ENCODE peak calls at places on chromosomes 2 and 18, in nine cellular contexts. One of them, this sample, is unnamed.

GRCh38 chr2:96090181-96090500 is 26.2 kb downstream of the ADRA2B start:
- DNase-seq in AG20443: peak
- DNase-seq in NCI-H1417: no peak
- DNase-seq in NCI-H2081: no peak
- DNase-seq in GM06990: no peak
- DNase-seq in T1000: no peak
- DNase-seq in activated T-helper 1 cell treated with anti-CD3 and anti-CD28 coated beads, Interleukin-12 subunit alpha, Interleukin-12 subunit beta, Interleukin-2, Interleukin-4 antibody, amounts not matched to agents 30 ng/mL and 10 ng/mL and 1 ng/mL, durations not matched to agents 14 hours and 24 hours and 36 hours: no peak
- DNase-seq in endothelial cell: peak
- DNase-seq in Calu3: no peak
- DNase-seq in this sample: peak

GRCh38 chr2:216619411-216620393 is 13.5 kb upstream of the IGFBP2 start:
- DNase-seq in NCI-H2081: peak
- DNase-seq in NCI-H1417: no peak
- DNase-seq in AG20443: no peak
- DNase-seq in GM06990: no peak
- DNase-seq in activated T-helper 1 cell treated with anti-CD3 and anti-CD28 coated beads, Interleukin-12 subunit alpha, Interleukin-12 subunit beta, Interleukin-2, Interleukin-4 antibody, amounts not matched to agents 30 ng/mL and 10 ng/mL and 1 ng/mL, durations not matched to agents 14 hours and 24 hours and 36 hours: no peak
- DNase-seq in endothelial cell: no peak
- DNase-seq in Calu3: no peak
- DNase-seq in T1000: no peak
- DNase-seq in this sample: no peak

GRCh38 chr2:9991829-9992273 is 40.4 kb downstream of the GRHL1 start:
- DNase-seq in endothelial cell: no peak
- DNase-seq in AG20443: no peak
- DNase-seq in Calu3: no peak
- DNase-seq in activated T-helper 1 cell treated with anti-CD3 and anti-CD28 coated beads, Interleukin-12 subunit alpha, Interleukin-12 subunit beta, Interleukin-2, Interleukin-4 antibody, amounts not matched to agents 30 ng/mL and 10 ng/mL and 1 ng/mL, durations not matched to agents 14 hours and 24 hours and 36 hours: no peak
- DNase-seq in T1000: no peak
- DNase-seq in NCI-H1417: no peak
- DNase-seq in GM06990: no peak
- DNase-seq in NCI-H2081: no peak
- DNase-seq in this sample: no peak

GRCh38 chr2:38075436-38076249 is at the start of gene CYP1B1:
- DNase-seq in endothelial cell: no peak
- DNase-seq in Calu3: no peak
- DNase-seq in activated T-helper 1 cell treated with anti-CD3 and anti-CD28 coated beads, Interleukin-12 subunit alpha, Interleukin-12 subunit beta, Interleukin-2, Interleukin-4 antibody, amounts not matched to agents 30 ng/mL and 10 ng/mL and 1 ng/mL, durations not matched to agents 14 hours and 24 hours and 36 hours: no peak
- DNase-seq in NCI-H2081: no peak
- DNase-seq in GM06990: no peak
- DNase-seq in NCI-H1417: no peak
- DNase-seq in T1000: no peak
- DNase-seq in AG20443: peak
- DNase-seq in this sample: peak

GRCh38 chr18:43620936-43621335 is 343.6 kb upstream of the SYT4 start:
- DNase-seq in Calu3: peak
- DNase-seq in GM06990: no peak
- DNase-seq in NCI-H1417: peak
- DNase-seq in endothelial cell: no peak
- DNase-seq in T1000: no peak
- DNase-seq in AG20443: peak
- DNase-seq in NCI-H2081: peak
- DNase-seq in activated T-helper 1 cell treated with anti-CD3 and anti-CD28 coated beads, Interleukin-12 subunit alpha, Interleukin-12 subunit beta, Interleukin-2, Interleukin-4 antibody, amounts not matched to agents 30 ng/mL and 10 ng/mL and 1 ng/mL, durations not matched to agents 14 hours and 24 hours and 36 hours: no peak
- DNase-seq in this sample: no peak

GRCh38 chr2:101295895-101296294 is 12.6 kb downstream of the RNF149 start:
- DNase-seq in endothelial cell: no peak
- DNase-seq in T1000: no peak
- DNase-seq in NCI-H2081: no peak
- DNase-seq in AG20443: no peak
- DNase-seq in Calu3: no peak
- DNase-seq in activated T-helper 1 cell treated with anti-CD3 and anti-CD28 coated beads, Interleukin-12 subunit alpha, Interleukin-12 subunit beta, Interleukin-2, Interleukin-4 antibody, amounts not matched to agents 30 ng/mL and 10 ng/mL and 1 ng/mL, durations not matched to agents 14 hours and 24 hours and 36 hours: no peak
- DNase-seq in NCI-H1417: no peak
- DNase-seq in GM06990: no peak
- DNase-seq in this sample: no peak

GRCh38 chr18:74244554-74244953 is 47.2 kb downstream of the CYB5A start:
- DNase-seq in endothelial cell: no peak
- DNase-seq in Calu3: no peak
- DNase-seq in NCI-H2081: no peak
- DNase-seq in NCI-H1417: no peak
- DNase-seq in GM06990: no peak
- DNase-seq in T1000: no peak
- DNase-seq in AG20443: no peak
- DNase-seq in activated T-helper 1 cell treated with anti-CD3 and anti-CD28 coated beads, Interleukin-12 subunit alpha, Interleukin-12 subunit beta, Interleukin-2, Interleukin-4 antibody, amounts not matched to agents 30 ng/mL and 10 ng/mL and 1 ng/mL, durations not matched to agents 14 hours and 24 hours and 36 hours: no peak
- DNase-seq in this sample: no peak

GRCh38 chr2:12321017-12321641 is 395.6 kb upstream of the TRIB2 start:
- DNase-seq in NCI-H1417: no peak
- DNase-seq in GM06990: no peak
- DNase-seq in Calu3: no peak
- DNase-seq in AG20443: peak
- DNase-seq in activated T-helper 1 cell treated with anti-CD3 and anti-CD28 coated beads, Interleukin-12 subunit alpha, Interleukin-12 subunit beta, Interleukin-2, Interleukin-4 antibody, amounts not matched to agents 30 ng/mL and 10 ng/mL and 1 ng/mL, durations not matched to agents 14 hours and 24 hours and 36 hours: no peak
- DNase-seq in NCI-H2081: no peak
- DNase-seq in T1000: no peak
- DNase-seq in endothelial cell: no peak
- DNase-seq in this sample: no peak

GRCh38 chr18:56884511-56884910 is 233.4 kb downstream of the WDR7 start:
- DNase-seq in AG20443: no peak
- DNase-seq in activated T-helper 1 cell treated with anti-CD3 and anti-CD28 coated beads, Interleukin-12 subunit alpha, Interleukin-12 subunit beta, Interleukin-2, Interleukin-4 antibody, amounts not matched to agents 30 ng/mL and 10 ng/mL and 1 ng/mL, durations not matched to agents 14 hours and 24 hours and 36 hours: no peak
- DNase-seq in NCI-H1417: no peak
- DNase-seq in endothelial cell: no peak
- DNase-seq in NCI-H2081: no peak
- DNase-seq in Calu3: no peak
- DNase-seq in GM06990: no peak
- DNase-seq in T1000: no peak
- DNase-seq in this sample: no peak

GRCh38 chr2:129793326-129793955 is 186.0 kb upstream of the RAB6C start:
- DNase-seq in AG20443: no peak
- DNase-seq in NCI-H1417: no peak
- DNase-seq in T1000: no peak
- DNase-seq in activated T-helper 1 cell treated with anti-CD3 and anti-CD28 coated beads, Interleukin-12 subunit alpha, Interleukin-12 subunit beta, Interleukin-2, Interleukin-4 antibody, amounts not matched to agents 30 ng/mL and 10 ng/mL and 1 ng/mL, durations not matched to agents 14 hours and 24 hours and 36 hours: no peak
- DNase-seq in Calu3: no peak
- DNase-seq in GM06990: no peak
- DNase-seq in endothelial cell: no peak
- DNase-seq in NCI-H2081: no peak
- DNase-seq in this sample: no peak

GRCh38 chr2:145597011-145597410 is 1077.1 kb upstream of the ZEB2 start:
- DNase-seq in NCI-H2081: no peak
- DNase-seq in AG20443: no peak
- DNase-seq in activated T-helper 1 cell treated with anti-CD3 and anti-CD28 coated beads, Interleukin-12 subunit alpha, Interleukin-12 subunit beta, Interleukin-2, Interleukin-4 antibody, amounts not matched to agents 30 ng/mL and 10 ng/mL and 1 ng/mL, durations not matched to agents 14 hours and 24 hours and 36 hours: no peak
- DNase-seq in endothelial cell: no peak
- DNase-seq in NCI-H1417: no peak
- DNase-seq in T1000: no peak
- DNase-seq in GM06990: no peak
- DNase-seq in Calu3: no peak
- DNase-seq in this sample: no peak

GRCh38 chr2:190662754-190663153 is 13.9 kb downstream of the NAB1 start:
- DNase-seq in AG20443: no peak
- DNase-seq in T1000: no peak
- DNase-seq in NCI-H2081: no peak
- DNase-seq in Calu3: no peak
- DNase-seq in NCI-H1417: no peak
- DNase-seq in endothelial cell: no peak
- DNase-seq in GM06990: no peak
- DNase-seq in activated T-helper 1 cell treated with anti-CD3 and anti-CD28 coated beads, Interleukin-12 subunit alpha, Interleukin-12 subunit beta, Interleukin-2, Interleukin-4 antibody, amounts not matched to agents 30 ng/mL and 10 ng/mL and 1 ng/mL, durations not matched to agents 14 hours and 24 hours and 36 hours: no peak
- DNase-seq in this sample: no peak

GRCh38 chr18:62239475-62239874 is 52.4 kb downstream of the RELCH start:
- DNase-seq in T1000: no peak
- DNase-seq in NCI-H2081: no peak
- DNase-seq in endothelial cell: no peak
- DNase-seq in AG20443: no peak
- DNase-seq in GM06990: no peak
- DNase-seq in activated T-helper 1 cell treated with anti-CD3 and anti-CD28 coated beads, Interleukin-12 subunit alpha, Interleukin-12 subunit beta, Interleukin-2, Interleukin-4 antibody, amounts not matched to agents 30 ng/mL and 10 ng/mL and 1 ng/mL, durations not matched to agents 14 hours and 24 hours and 36 hours: no peak
- DNase-seq in NCI-H1417: no peak
- DNase-seq in Calu3: no peak
- DNase-seq in this sample: no peak

GRCh38 chr2:224086226-224086911 is 47.3 kb upstream of the SERPINE2 start:
- DNase-seq in NCI-H2081: no peak
- DNase-seq in AG20443: peak
- DNase-seq in T1000: peak
- DNase-seq in Calu3: peak
- DNase-seq in GM06990: no peak
- DNase-seq in endothelial cell: no peak
- DNase-seq in NCI-H1417: no peak
- DNase-seq in activated T-helper 1 cell treated with anti-CD3 and anti-CD28 coated beads, Interleukin-12 subunit alpha, Interleukin-12 subunit beta, Interleukin-2, Interleukin-4 antibody, amounts not matched to agents 30 ng/mL and 10 ng/mL and 1 ng/mL, durations not matched to agents 14 hours and 24 hours and 36 hours: no peak
- DNase-seq in this sample: no peak

GRCh38 chr18:8765692-8766463 is 60.5 kb downstream of the MTCL1 start:
- DNase-seq in GM06990: no peak
- DNase-seq in AG20443: peak
- DNase-seq in endothelial cell: no peak
- DNase-seq in T1000: no peak
- DNase-seq in NCI-H1417: peak
- DNase-seq in activated T-helper 1 cell treated with anti-CD3 and anti-CD28 coated beads, Interleukin-12 subunit alpha, Interleukin-12 subunit beta, Interleukin-2, Interleukin-4 antibody, amounts not matched to agents 30 ng/mL and 10 ng/mL and 1 ng/mL, durations not matched to agents 14 hours and 24 hours and 36 hours: no peak
- DNase-seq in Calu3: no peak
- DNase-seq in NCI-H2081: no peak
- DNase-seq in this sample: no peak

GRCh38 chr2:213353419-213353818 is 69.2 kb downstream of the SPAG16 start:
- DNase-seq in Calu3: no peak
- DNase-seq in GM06990: no peak
- DNase-seq in NCI-H1417: no peak
- DNase-seq in endothelial cell: no peak
- DNase-seq in activated T-helper 1 cell treated with anti-CD3 and anti-CD28 coated beads, Interleukin-12 subunit alpha, Interleukin-12 subunit beta, Interleukin-2, Interleukin-4 antibody, amounts not matched to agents 30 ng/mL and 10 ng/mL and 1 ng/mL, durations not matched to agents 14 hours and 24 hours and 36 hours: no peak
- DNase-seq in NCI-H2081: no peak
- DNase-seq in T1000: no peak
- DNase-seq in AG20443: no peak
- DNase-seq in this sample: no peak

GRCh38 chr2:204842731-204843490 is 297.6 kb downstream of the PARD3B start:
- DNase-seq in activated T-helper 1 cell treated with anti-CD3 and anti-CD28 coated beads, Interleukin-12 subunit alpha, Interleukin-12 subunit beta, Interleukin-2, Interleukin-4 antibody, amounts not matched to agents 30 ng/mL and 10 ng/mL and 1 ng/mL, durations not matched to agents 14 hours and 24 hours and 36 hours: no peak
- DNase-seq in NCI-H2081: no peak
- DNase-seq in T1000: peak
- DNase-seq in NCI-H1417: no peak
- DNase-seq in AG20443: peak
- DNase-seq in GM06990: no peak
- DNase-seq in Calu3: no peak
- DNase-seq in endothelial cell: no peak
- DNase-seq in this sample: no peak

GRCh38 chr2:10914272-10914693 is 2.5 kb downstream of the KCNF1 start:
- DNase-seq in activated T-helper 1 cell treated with anti-CD3 and anti-CD28 coated beads, Interleukin-12 subunit alpha, Interleukin-12 subunit beta, Interleukin-2, Interleukin-4 antibody, amounts not matched to agents 30 ng/mL and 10 ng/mL and 1 ng/mL, durations not matched to agents 14 hours and 24 hours and 36 hours: no peak
- DNase-seq in Calu3: peak
- DNase-seq in T1000: no peak
- DNase-seq in NCI-H1417: no peak
- DNase-seq in AG20443: peak
- DNase-seq in GM06990: no peak
- DNase-seq in NCI-H2081: no peak
- DNase-seq in endothelial cell: peak
- DNase-seq in this sample: peak

GRCh38 chr2:146666336-146666735 is 1178.5 kb upstream of the ACVR2A start:
- DNase-seq in GM06990: no peak
- DNase-seq in NCI-H2081: no peak
- DNase-seq in activated T-helper 1 cell treated with anti-CD3 and anti-CD28 coated beads, Interleukin-12 subunit alpha, Interleukin-12 subunit beta, Interleukin-2, Interleukin-4 antibody, amounts not matched to agents 30 ng/mL and 10 ng/mL and 1 ng/mL, durations not matched to agents 14 hours and 24 hours and 36 hours: no peak
- DNase-seq in AG20443: no peak
- DNase-seq in Calu3: no peak
- DNase-seq in NCI-H1417: no peak
- DNase-seq in T1000: no peak
- DNase-seq in endothelial cell: no peak
- DNase-seq in this sample: no peak

GRCh38 chr2:121529439-121530209 is 1.1 kb upstream of the RNU4ATAC start:
- DNase-seq in activated T-helper 1 cell treated with anti-CD3 and anti-CD28 coated beads, Interleukin-12 subunit alpha, Interleukin-12 subunit beta, Interleukin-2, Interleukin-4 antibody, amounts not matched to agents 30 ng/mL and 10 ng/mL and 1 ng/mL, durations not matched to agents 14 hours and 24 hours and 36 hours: no peak
- DNase-seq in Calu3: peak
- DNase-seq in T1000: peak
- DNase-seq in NCI-H2081: peak
- DNase-seq in NCI-H1417: no peak
- DNase-seq in GM06990: no peak
- DNase-seq in AG20443: peak
- DNase-seq in endothelial cell: peak
- DNase-seq in this sample: no peak

This sample was measured in spleen.